ENCODE peak calls at places on chromosomes 12 and 14, in seven cellular contexts. One of them, this sample, is unnamed.

GRCh38 chr12:15227004-15227679 is 5.9 kb upstream of the RERG start:
- DNase-seq in aorta: peak; percentile 71
- DNase-seq in AG10803: peak; percentile 53
- DNase-seq in heart right ventricle: peak; percentile 26
- DNase-seq in fibroblast of gingiva: peak; percentile 78
- DNase-seq in vagina: no peak
- DNase-seq in AG09319: peak; percentile 15
- DNase-seq in this sample: peak; percentile 42

GRCh38 chr14:104688505-104688754 is 988 bp upstream of the INF2 start:
- DNase-seq in aorta: no peak
- DNase-seq in AG10803: no peak
- DNase-seq in heart right ventricle: no peak
- DNase-seq in fibroblast of gingiva: no peak
- DNase-seq in vagina: no peak
- DNase-seq in AG09319: no peak
- DNase-seq in this sample: no peak

GRCh38 chr14:67429651-67430205 is 17.8 kb upstream of the PLEK2 start:
- DNase-seq in aorta: no peak
- DNase-seq in AG10803: peak; percentile 72
- DNase-seq in heart right ventricle: no peak
- DNase-seq in fibroblast of gingiva: no peak
- DNase-seq in vagina: no peak
- DNase-seq in AG09319: no peak
- DNase-seq in this sample: peak; percentile 39

GRCh38 chr12:108594-108993 is 42.0 kb downstream of the IQSEC3 start:
- DNase-seq in aorta: peak; percentile 66
- DNase-seq in AG10803: no peak
- DNase-seq in heart right ventricle: peak; percentile 54
- DNase-seq in fibroblast of gingiva: no peak
- DNase-seq in vagina: no peak
- DNase-seq in AG09319: no peak
- DNase-seq in this sample: no peak

GRCh38 chr14:37330910-37331309 is 133.2 kb downstream of the MIPOL1 start:
- DNase-seq in aorta: no peak
- DNase-seq in AG10803: no peak
- DNase-seq in heart right ventricle: no peak
- DNase-seq in fibroblast of gingiva: no peak
- DNase-seq in vagina: no peak
- DNase-seq in AG09319: no peak
- DNase-seq in this sample: no peak

GRCh38 chr14:22113401-22113800 is 439.8 kb upstream of the OR4E1 start:
- DNase-seq in aorta: no peak
- DNase-seq in AG10803: no peak
- DNase-seq in heart right ventricle: no peak
- DNase-seq in fibroblast of gingiva: no peak
- DNase-seq in vagina: no peak
- DNase-seq in AG09319: no peak
- DNase-seq in this sample: no peak

GRCh38 chr14:79543966-79544365 is 667.3 kb downstream of the DIO2 start:
- DNase-seq in aorta: no peak
- DNase-seq in AG10803: no peak
- DNase-seq in heart right ventricle: no peak
- DNase-seq in fibroblast of gingiva: no peak
- DNase-seq in vagina: no peak
- DNase-seq in AG09319: no peak
- DNase-seq in this sample: peak; percentile 71

GRCh38 chr12:66061557-66062279 is 68.8 kb downstream of the LLPH start:
- DNase-seq in aorta: no peak
- DNase-seq in AG10803: no peak
- DNase-seq in heart right ventricle: no peak
- DNase-seq in fibroblast of gingiva: no peak
- DNase-seq in vagina: no peak
- DNase-seq in AG09319: no peak
- DNase-seq in this sample: no peak

GRCh38 chr14:96888593-96888992 is 91.4 kb downstream of the VRK1 start:
- DNase-seq in aorta: no peak
- DNase-seq in AG10803: no peak
- DNase-seq in heart right ventricle: no peak
- DNase-seq in fibroblast of gingiva: no peak
- DNase-seq in vagina: no peak
- DNase-seq in AG09319: no peak
- DNase-seq in this sample: no peak

GRCh38 chr14:103021817-103022668 is 35.3 kb downstream of the CDC42BPB start:
- DNase-seq in aorta: no peak
- DNase-seq in AG10803: peak; percentile 29
- DNase-seq in heart right ventricle: no peak
- DNase-seq in fibroblast of gingiva: peak; percentile 32
- DNase-seq in vagina: no peak
- DNase-seq in AG09319: no peak
- DNase-seq in this sample: peak; percentile 33

GRCh38 chr12:54475542-54475941 is 2.1 kb upstream of the GTSF1 start:
- DNase-seq in aorta: no peak
- DNase-seq in AG10803: peak; percentile 68
- DNase-seq in heart right ventricle: no peak
- DNase-seq in fibroblast of gingiva: peak; percentile 63
- DNase-seq in vagina: no peak
- DNase-seq in AG09319: peak; percentile 7
- DNase-seq in this sample: peak; percentile 50

GRCh38 chr12:71303199-71303598 is 136.4 kb upstream of the LGR5 start:
- DNase-seq in aorta: no peak
- DNase-seq in AG10803: no peak
- DNase-seq in heart right ventricle: no peak
- DNase-seq in fibroblast of gingiva: peak; percentile 73
- DNase-seq in vagina: no peak
- DNase-seq in AG09319: no peak
- DNase-seq in this sample: no peak

GRCh38 chr14:101088714-101089113 is 185.2 kb upstream of the RTL1 start:
- DNase-seq in aorta: no peak
- DNase-seq in AG10803: no peak
- DNase-seq in heart right ventricle: no peak
- DNase-seq in fibroblast of gingiva: no peak
- DNase-seq in vagina: no peak
- DNase-seq in AG09319: no peak
- DNase-seq in this sample: no peak

GRCh38 chr12:99959549-99960170 is 25.1 kb downstream of the ANKS1B start:
- DNase-seq in aorta: no peak
- DNase-seq in AG10803: peak; percentile 16
- DNase-seq in heart right ventricle: no peak
- DNase-seq in fibroblast of gingiva: peak; percentile 83
- DNase-seq in vagina: no peak
- DNase-seq in AG09319: no peak
- DNase-seq in this sample: no peak

GRCh38 chr12:59087077-59087673 is 166.9 kb upstream of the LRIG3 start:
- DNase-seq in aorta: no peak
- DNase-seq in AG10803: peak; percentile 19
- DNase-seq in heart right ventricle: no peak
- DNase-seq in fibroblast of gingiva: no peak
- DNase-seq in vagina: no peak
- DNase-seq in AG09319: no peak
- DNase-seq in this sample: peak; percentile 8

GRCh38 chr14:105859717-105860614 is 333.6 kb downstream of the TMEM121 start:
- DNase-seq in aorta: peak; percentile 44
- DNase-seq in AG10803: no peak
- DNase-seq in heart right ventricle: peak; percentile 8
- DNase-seq in fibroblast of gingiva: no peak
- DNase-seq in vagina: no peak
- DNase-seq in AG09319: no peak
- DNase-seq in this sample: no peak

GRCh38 chr14:29352681-29353080 is 575.0 kb downstream of the PRKD1 start:
- DNase-seq in aorta: no peak
- DNase-seq in AG10803: peak; percentile 48
- DNase-seq in heart right ventricle: no peak
- DNase-seq in fibroblast of gingiva: peak; percentile 55
- DNase-seq in vagina: no peak
- DNase-seq in AG09319: no peak
- DNase-seq in this sample: peak; percentile 13

GRCh38 chr14:89308232-89308959 is 108.6 kb downstream of the FOXN3 start:
- DNase-seq in aorta: peak; percentile 48
- DNase-seq in AG10803: peak; percentile 29
- DNase-seq in heart right ventricle: no peak
- DNase-seq in fibroblast of gingiva: no peak
- DNase-seq in vagina: no peak
- DNase-seq in AG09319: no peak
- DNase-seq in this sample: peak; percentile 13

GRCh38 chr14:61025239-61026223 is 44.5 kb downstream of the SLC38A6 start:
- DNase-seq in aorta: peak; percentile 59
- DNase-seq in AG10803: peak; percentile 80
- DNase-seq in heart right ventricle: peak; percentile 14
- DNase-seq in fibroblast of gingiva: peak; percentile 79
- DNase-seq in vagina: no peak
- DNase-seq in AG09319: peak; percentile 54
- DNase-seq in this sample: peak; percentile 74

GRCh38 chr12:52182898-52183543 is 8.8 kb downstream of the KRT80 start:
- DNase-seq in aorta: no peak
- DNase-seq in AG10803: no peak
- DNase-seq in heart right ventricle: no peak
- DNase-seq in fibroblast of gingiva: no peak
- DNase-seq in vagina: no peak
- DNase-seq in AG09319: no peak
- DNase-seq in this sample: no peak

GRCh38 chr12:62692884-62693283 is 226.3 kb downstream of the MON2 start:
- DNase-seq in aorta: no peak
- DNase-seq in AG10803: peak; percentile 91
- DNase-seq in heart right ventricle: no peak
- DNase-seq in fibroblast of gingiva: peak; percentile 6
- DNase-seq in vagina: no peak
- DNase-seq in AG09319: no peak
- DNase-seq in this sample: peak; percentile 83

GRCh38 chr12:4027412-4027811 is 154.2 kb upstream of the PARP11 start:
- DNase-seq in aorta: no peak
- DNase-seq in AG10803: no peak
- DNase-seq in heart right ventricle: no peak
- DNase-seq in fibroblast of gingiva: no peak
- DNase-seq in vagina: no peak
- DNase-seq in AG09319: no peak
- DNase-seq in this sample: peak; percentile 15

GRCh38 chr12:131793623-131794022 is 34.6 kb upstream of the MMP17 start:
- DNase-seq in aorta: no peak
- DNase-seq in AG10803: peak; percentile 59
- DNase-seq in heart right ventricle: no peak
- DNase-seq in fibroblast of gingiva: peak; percentile 74
- DNase-seq in vagina: no peak
- DNase-seq in AG09319: no peak
- DNase-seq in this sample: peak; percentile 35

GRCh38 chr14:55446127-55446736 is 5.8 kb upstream of the TBPL2 start:
- DNase-seq in aorta: no peak
- DNase-seq in AG10803: peak; percentile 72
- DNase-seq in heart right ventricle: no peak
- DNase-seq in fibroblast of gingiva: peak; percentile 59
- DNase-seq in vagina: no peak
- DNase-seq in AG09319: peak; percentile 45
- DNase-seq in this sample: peak; percentile 81

GRCh38 chr12:24039113-24039525 is 89.6 kb upstream of the SOX5 start:
- DNase-seq in aorta: no peak
- DNase-seq in AG10803: peak; percentile 43
- DNase-seq in heart right ventricle: no peak
- DNase-seq in fibroblast of gingiva: peak; percentile 96
- DNase-seq in vagina: no peak
- DNase-seq in AG09319: peak; percentile 59
- DNase-seq in this sample: no peak

GRCh38 chr14:35117112-35117511 is 4.7 kb downstream of the PPP2R3C start:
- DNase-seq in aorta: no peak
- DNase-seq in AG10803: no peak
- DNase-seq in heart right ventricle: no peak
- DNase-seq in fibroblast of gingiva: no peak
- DNase-seq in vagina: no peak
- DNase-seq in AG09319: no peak
- DNase-seq in this sample: no peak

GRCh38 chr12:19031032-19031431 is 98.5 kb upstream of the PLEKHA5 start:
- DNase-seq in aorta: no peak
- DNase-seq in AG10803: peak; percentile 92
- DNase-seq in heart right ventricle: no peak
- DNase-seq in fibroblast of gingiva: peak; percentile 57
- DNase-seq in vagina: no peak
- DNase-seq in AG09319: peak; percentile 38
- DNase-seq in this sample: peak; percentile 95